ENCODE peak calls at places on chromosomes 16 and 17, in nine cellular contexts. S is neural progenitor cell, N is HCT116, G is PC-3, T is GM23248, L is hepatocyte, V is GM23338, Z is MM.1S, K is SK-N-SH. M is an unnamed sample.

GRCh38 chr16:11675561-11676511 is 7.6 kb downstream of the SNN start:
- DNase-seq in S (no peak), G (no peak), K (no peak), L (peak), Z (peak), T (no peak), V (peak), N (peak), M (no peak)

GRCh38 chr17:13475574-13476223 is 126.0 kb downstream of the HS3ST3A1 start:
- DNase-seq in L (no peak), Z (no peak), G (no peak), T (no peak), V (no peak), S (no peak), K (no peak), N (no peak), M (no peak)

GRCh38 chr17:65204001-65204400 is 66.8 kb downstream of the RGS9 start:
- DNase-seq in K (no peak), S (no peak), V (no peak), T (no peak), G (no peak), N (no peak), Z (no peak), L (no peak), M (no peak)

GRCh38 chr17:43020789-43021738 is 1.1 kb downstream of the VAT1 start:
- DNase-seq in G (peak), S (peak), V (peak), K (peak), L (peak), Z (no peak), N (no peak), T (peak), M (peak)

GRCh38 chr17:47652570-47652969 is 2.9 kb downstream of the KPNB1 start:
- DNase-seq in S (peak), N (no peak), L (no peak), T (peak), Z (no peak), G (no peak), V (no peak), K (no peak), M (no peak)

GRCh38 chr17:7553356-7553755 is 4.5 kb downstream of the TNFSF12 start:
- DNase-seq in T (no peak), V (no peak), Z (no peak), G (no peak), N (no peak), L (no peak), S (no peak), K (no peak), M (no peak)

GRCh38 chr16:46855389-46855788 is 24.4 kb upstream of the C16orf87 start:
- DNase-seq in V (no peak), L (no peak), S (no peak), N (no peak), T (no peak), Z (no peak), K (no peak), G (no peak), M (no peak)

GRCh38 chr16:72105978-72106377 is 12.3 kb downstream of the DHX38 start:
- DNase-seq in V (no peak), S (no peak), N (no peak), T (no peak), K (no peak), Z (no peak), G (no peak), L (no peak), M (no peak)

GRCh38 chr17:40857535-40857934 is 9.5 kb downstream of the KRT12 start:
- DNase-seq in Z (no peak), S (no peak), G (no peak), L (no peak), K (peak), V (no peak), T (peak), N (no peak), M (no peak)

GRCh38 chr16:5735444-5735843 is 637.8 kb upstream of the EEF2KMT start:
- DNase-seq in Z (no peak), L (no peak), T (no peak), V (no peak), K (no peak), N (no peak), S (no peak), G (no peak), M (no peak)

GRCh38 chr17:50145532-50146229 is 4.8 kb downstream of the PPP1R9B start:
- DNase-seq in N (no peak), V (no peak), Z (no peak), K (no peak), S (no peak), T (no peak), G (no peak), L (no peak), M (no peak)

GRCh38 chr16:921321-921905 is 49.4 kb downstream of the LMF1 start:
- DNase-seq in Z (no peak), T (no peak), N (no peak), G (no peak), L (no peak), K (no peak), S (peak), V (no peak), M (no peak)

GRCh38 chr17:58702045-58702476 is 9.7 kb downstream of the RAD51C start:
- DNase-seq in K (no peak), T (no peak), N (no peak), S (no peak), V (no peak), L (no peak), Z (no peak), G (no peak), M (no peak)

GRCh38 chr17:19384723-19385391 is 2.1 kb downstream of the MFAP4 start:
- DNase-seq in L (peak), V (peak), N (no peak), K (peak), T (peak), G (no peak), S (no peak), Z (no peak), M (no peak)

GRCh38 chr17:18148586-18148985 is 35.0 kb upstream of the ALKBH5 start:
- DNase-seq in G (no peak), N (no peak), L (no peak), K (no peak), Z (no peak), V (no peak), T (no peak), S (no peak), M (no peak)

GRCh38 chr17:78206298-78206697 is 7.8 kb upstream of the BIRC5 start:
- DNase-seq in G (no peak), S (no peak), L (no peak), Z (no peak), T (no peak), N (no peak), V (peak), K (no peak), M (no peak)

GRCh38 chr16:89711601-89712475 is 8.9 kb downstream of the VPS9D1 start:
- DNase-seq in G (peak), L (peak), S (peak), K (peak), T (peak), Z (peak), V (peak), N (peak), M (peak)

GRCh38 chr16:87499189-87499486 is 6.3 kb upstream of the ZCCHC14 start:
- DNase-seq in L (no peak), G (peak), T (peak), N (no peak), K (no peak), S (no peak), Z (no peak), V (no peak), M (no peak)

GRCh38 chr17:45687594-45687993 is 96.5 kb upstream of the CRHR1 start:
- DNase-seq in T (no peak), S (no peak), Z (no peak), K (no peak), G (no peak), L (no peak), V (no peak), N (no peak), M (no peak)

GRCh38 chr17:3740611-3741073 is 16.9 kb downstream of the HASPIN start:
- DNase-seq in G (no peak), N (no peak), L (no peak), K (no peak), S (no peak), Z (no peak), V (no peak), T (no peak), M (no peak)

GRCh38 chr17:29116652-29117439 is 63.4 kb downstream of the MYO18A start:
- DNase-seq in V (peak), T (peak), G (peak), S (peak), Z (peak), L (peak), N (no peak), K (peak), M (peak)

GRCh38 chr17:42285346-42286050 is 2.8 kb upstream of the STAT5A start:
- DNase-seq in L (no peak), G (no peak), S (no peak), T (no peak), K (no peak), N (no peak), Z (no peak), V (no peak), M (no peak)

GRCh38 chr16:50467943-50468748 is 80.0 kb upstream of the NKD1 start:
- DNase-seq in G (no peak), S (peak), N (no peak), V (peak), K (peak), L (peak), T (peak), Z (no peak), M (no peak)

GRCh38 chr16:35533683-35534082 is 2074.3 kb downstream of the TP53TG3F start:
- DNase-seq in N (peak), G (no peak), L (no peak), Z (peak), T (peak), V (no peak), S (no peak), K (no peak), M (peak)

GRCh38 chr17:5757306-5757907 is 173.1 kb upstream of the NLRP1 start:
- DNase-seq in V (no peak), L (no peak), S (no peak), Z (no peak), K (no peak), T (no peak), N (no peak), G (no peak), M (no peak)

GRCh38 chr16:71846443-71846842 is 667 bp downstream of the ATXN1L start:
- DNase-seq in V (peak), K (peak), L (peak), Z (peak), S (peak), N (no peak), T (peak), G (no peak), M (peak)

GRCh38 chr17:80891096-80892018 is 100.3 kb upstream of the CHMP6 start:
- DNase-seq in S (no peak), Z (no peak), K (no peak), N (peak), G (peak), L (peak), T (peak), V (no peak), M (no peak)

GRCh38 chr17:78381601-78382168 is 3.2 kb downstream of the PGS1 start:
- DNase-seq in N (no peak), K (no peak), L (no peak), V (peak), S (no peak), G (no peak), Z (no peak), T (peak), M (no peak)

GRCh38 chr16:79066621-79067020 is 533.9 kb downstream of the MAF start:
- DNase-seq in Z (no peak), G (no peak), T (no peak), V (no peak), L (no peak), N (no peak), S (peak), K (no peak), M (no peak)

GRCh38 chr17:9195961-9196668 is 174.8 kb downstream of the NTN1 start:
- DNase-seq in T (no peak), L (peak), N (no peak), Z (no peak), K (no peak), S (peak), G (peak), V (peak), M (no peak)

GRCh38 chr17:82048571-82048971 is 3.0 kb downstream of the RFNG start:
- DNase-seq in T (no peak), G (no peak), N (no peak), L (no peak), V (no peak), S (no peak), Z (no peak), K (no peak), M (no peak)

GRCh38 chr17:55577687-55578086 is 66.4 kb upstream of the SMIM36 start:
- DNase-seq in S (no peak), L (no peak), T (no peak), Z (peak), V (no peak), K (no peak), N (no peak), G (no peak), M (no peak)

GRCh38 chr17:31571124-31571892 is 179.8 kb downstream of the RAB11FIP4 start:
- DNase-seq in V (no peak), S (no peak), G (peak), K (no peak), L (peak), T (peak), N (no peak), Z (no peak), M (no peak)

GRCh38 chr16:14401839-14402115 is 228.3 kb downstream of the PARN start:
- DNase-seq in L (peak), S (no peak), T (peak), V (no peak), Z (no peak), G (no peak), N (no peak), K (no peak), M (no peak)

GRCh38 chr16:86630471-86630870 is 52.1 kb downstream of the FOXL1 start:
- DNase-seq in L (no peak), V (no peak), Z (no peak), S (no peak), N (no peak), G (peak), T (peak), K (no peak), M (no peak)

DNA sequence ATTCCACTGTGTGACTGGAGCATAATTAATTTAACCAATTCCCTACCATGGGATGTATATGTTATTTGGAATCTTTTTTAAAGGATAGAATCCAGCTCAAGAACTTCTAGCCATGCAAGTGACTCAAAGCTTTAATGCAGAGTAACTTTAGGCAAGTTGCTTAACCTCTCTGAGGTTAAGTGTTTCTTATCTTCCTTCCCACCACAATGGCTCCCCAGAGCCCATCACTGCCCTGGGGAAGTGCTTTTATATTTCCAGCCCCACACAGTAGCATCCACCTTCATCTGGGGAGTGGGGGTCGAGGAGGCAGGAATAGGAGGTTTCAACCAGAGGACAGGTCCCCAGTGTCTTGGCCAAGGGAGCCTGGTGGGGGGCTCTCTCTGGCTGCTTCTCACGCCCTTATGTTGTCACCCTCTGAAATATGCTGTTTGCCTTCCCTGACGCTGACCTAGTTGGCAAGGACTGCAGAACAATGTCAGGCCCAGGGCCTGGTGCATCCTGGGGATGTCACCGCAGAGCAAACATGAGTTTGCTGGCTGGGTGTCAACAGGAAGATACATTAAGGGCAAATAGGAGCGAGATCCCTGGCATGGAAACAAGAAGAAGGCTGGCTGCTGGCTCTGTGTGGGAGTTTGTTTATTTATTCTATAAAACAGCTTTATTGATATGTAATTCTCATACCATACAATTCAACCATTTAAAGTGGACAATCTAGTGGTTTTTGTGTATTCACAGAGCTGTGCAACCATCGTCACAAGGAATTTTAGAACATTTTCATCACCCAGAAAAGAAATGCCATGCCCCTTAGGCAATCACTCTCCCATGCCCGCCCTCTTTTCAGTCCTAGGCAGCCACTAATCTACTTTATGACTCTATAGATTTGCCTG is 46.6 kb upstream of the WSB1 start:
- DNase-seq in G (peak), T (peak), K (no peak), L (peak), V (no peak), Z (no peak), N (no peak), S (no peak), M (no peak)
- TF ChIP-seq EZH2phosphoT487 in G (peak), T (no peak), K (no peak), L (no peak), V (no peak), Z (no peak), N (no peak), S (no peak), M (no peak)

GRCh38 chr17:76685846-76686245 is 24.9 kb downstream of the MXRA7 start:
- DNase-seq in T (no peak), K (no peak), G (no peak), Z (no peak), L (no peak), N (no peak), S (no peak), V (no peak), M (no peak)
- TF ChIP-seq EZH2phosphoT487 in T (no peak), K (no peak), G (no peak), Z (no peak), L (no peak), N (no peak), S (no peak), V (no peak), M (no peak)

GRCh38 chr16:58563235-58563634 is 47.9 kb downstream of the SETD6 start:
- DNase-seq in N (no peak), S (no peak), L (no peak), V (no peak), Z (no peak), G (peak), T (peak), K (no peak), M (no peak)
- TF ChIP-seq EZH2phosphoT487 in N (no peak), S (no peak), L (no peak), V (no peak), Z (no peak), G (no peak), T (no peak), K (no peak), M (no peak)

GRCh38 chr17:36475346-36475970 is 11.0 kb upstream of the ZNHIT3 start:
- DNase-seq in V (no peak), T (no peak), K (no peak), S (no peak), G (no peak), N (no peak), L (no peak), Z (no peak), M (no peak)
- TF ChIP-seq EZH2phosphoT487 in V (no peak), T (no peak), K (no peak), S (no peak), G (no peak), N (no peak), L (no peak), Z (no peak), M (no peak)

DNA sequence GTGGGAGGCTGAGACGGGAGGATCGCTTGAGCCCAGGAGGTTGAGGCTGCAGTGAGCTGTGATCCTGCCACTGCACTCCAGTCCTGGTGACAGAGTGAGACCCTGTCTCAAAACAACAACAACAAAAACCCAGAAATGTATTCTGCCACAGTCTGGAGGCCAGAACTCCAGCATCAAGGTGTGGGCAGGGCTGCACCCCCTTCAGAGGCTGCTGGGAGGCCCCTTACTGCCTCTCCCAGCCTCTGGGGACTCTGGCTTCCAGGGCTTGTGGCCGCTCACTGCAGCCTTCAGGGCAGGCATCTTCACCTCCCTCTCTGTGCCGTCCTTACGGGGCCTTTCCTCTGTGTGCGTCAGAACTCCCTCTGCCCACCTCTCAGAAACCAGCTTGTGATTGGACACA is 209.4 kb upstream of the GSE1 start:
- DNase-seq in S (no peak), V (no peak), L (no peak), K (no peak), Z (no peak), N (no peak), G (no peak), T (no peak), M (no peak)
- TF ChIP-seq EZH2phosphoT487 in S (no peak), V (no peak), L (no peak), K (no peak), Z (no peak), N (no peak), G (no peak), T (no peak), M (no peak)

M was measured in OCI-LY7.